ENCODE peak calls at places on chromosomes 16 and 17, in ten cellular contexts. D is breast epithelium; Y is activated gamma-delta T cell treated with anti-CD3 and anti-CD28 coated beads, Interleukin-2, amount 50 U/mL, for 16 hours; V is stimulated activated CD4-positive, alpha-beta T cell treated with anti-CD3 and anti-CD28 coated beads, Interleukin-1b, Interleukin-23, amount 100 ng/mL, for 1 hour; K is HEK293T; R is astrocyte of the spinal cord; A is Ammon's horn; M is NCI-H1092; I is stomach; O is RWPE2. T is an unnamed sample.
A peak's percentile ranks its signal among the peaks of the same experiment; 100 is the strongest.

GRCh38 chr17:52156576-52156975 is 1.9 kb downstream of the CA10 start:
- DNase-seq in I (no peak), D (no peak), O (no peak), R (no peak), Y (no peak), V (no peak), M (no peak), A (no peak), K (no peak), T (no peak)

GRCh38 chr16:79312502-79312901 is 288.0 kb downstream of the MAF start:
- DNase-seq in D (no peak), A (no peak), V (no peak), I (no peak), Y (no peak), M (no peak), O (no peak), R (no peak), K (no peak), T (no peak)

GRCh38 chr17:33284022-33284421 is 9.1 kb downstream of the ASIC2 start:
- DNase-seq in V (no peak), I (peak; percentile 62), K (no peak), A (no peak), M (no peak), O (no peak), Y (no peak), R (peak; percentile 69), D (peak; percentile 76), T (no peak)

GRCh38 chr17:80881321-80881720 is 110.3 kb upstream of the CHMP6 start:
- DNase-seq in A (no peak), K (no peak), D (no peak), V (no peak), M (no peak), I (no peak), Y (no peak), R (no peak), O (peak; percentile 21), T (no peak)

GRCh38 chr17:2931901-2932300 is 131.5 kb downstream of the OR1D5 start:
- DNase-seq in I (no peak), K (no peak), O (no peak), D (no peak), A (no peak), R (no peak), M (no peak), V (no peak), Y (no peak), T (no peak)

GRCh38 chr16:56636616-56637413 is 1.7 kb upstream of the MT1A start:
- DNase-seq in Y (no peak), D (no peak), K (no peak), O (no peak), A (no peak), M (no peak), R (no peak), I (no peak), V (no peak), T (no peak)

GRCh38 chr16:15739449-15739848 is 89.4 kb downstream of the NDE1 start:
- DNase-seq in R (no peak), D (no peak), Y (no peak), I (no peak), V (no peak), A (no peak), O (no peak), M (no peak), K (no peak), T (no peak)

GRCh38 chr17:8921147-8921546 is 44.4 kb downstream of the PIK3R5 start:
- DNase-seq in R (no peak), I (no peak), K (no peak), M (no peak), V (no peak), O (no peak), D (no peak), Y (no peak), A (no peak), T (no peak)

GRCh38 chr16:15946257-15947044 is 3.0 kb upstream of the ABCC1 start:
- DNase-seq in M (no peak), Y (no peak), O (no peak), D (no peak), R (peak; percentile 65), A (no peak), K (no peak), I (no peak), V (no peak), T (no peak)

GRCh38 chr17:80071116-80071980 is 30.0 kb upstream of the GAA start:
- DNase-seq in A (peak; percentile 71), M (peak; percentile 54), R (peak; percentile 10), I (peak; percentile 85), D (peak; percentile 37), O (no peak), Y (no peak), V (no peak), K (no peak), T (no peak)

GRCh38 chr16:30692381-30693074 is 6.4 kb upstream of the SRCAP start:
- DNase-seq in R (no peak), O (no peak), K (no peak), Y (no peak), M (no peak), A (no peak), V (no peak), I (no peak), D (no peak), T (no peak)

T was measured in NCI-H187.